ENCODE peak calls at places on chromosome 9, in four cellular contexts. H is endothelial cell of umbilical vein, M is K562, P is GM12878. X is an unnamed sample.

GRCh38 chr9:85662558-85662957 is 79.2 kb downstream of the AGTPBP1 start:
- DNase-seq in H (no peak), M (no peak), P (no peak), X (no peak)

GRCh38 chr9:134288731-134289130 is 37.5 kb upstream of the RXRA start:
- DNase-seq in H (no peak), M (no peak), P (no peak), X (no peak)

GRCh38 chr9:122812736-122813135 is 12.8 kb downstream of the OR1K1 start:
- DNase-seq in H (no peak), M (no peak), P (no peak), X (no peak)

GRCh38 chr9:136014928-136015633 is 53.9 kb upstream of the UBAC1 start:
- DNase-seq in H (no peak), M (no peak), P (no peak), X (no peak)

GRCh38 chr9:101460965-101461364 is 25.4 kb upstream of the ALDOB start:
- DNase-seq in H (no peak), M (no peak), P (no peak), X (no peak)

GRCh38 chr9:30723656-30724055 is 1660.8 kb upstream of the ACO1 start:
- DNase-seq in H (no peak), M (no peak), P (no peak), X (no peak)

GRCh38 chr9:13568851-13569618 is 289.5 kb upstream of the MPDZ start:
- DNase-seq in H (peak; percentile 62), M (no peak), P (no peak), X (no peak)

GRCh38 chr9:105243935-105244273 is 547 bp upstream of the SLC44A1 start:
- DNase-seq in H (no peak), M (no peak), P (no peak), X (no peak)

GRCh38 chr9:91416086-91416712 is 7.4 kb downstream of the NFIL3 start:
- DNase-seq in H (peak; percentile 35), M (no peak), P (no peak), X (peak; percentile 60)

GRCh38 chr9:125795970-125796596 is 48.9 kb downstream of the PBX3 start:
- DNase-seq in H (no peak), M (no peak), P (no peak), X (no peak)

GRCh38 chr9:105204416-105204815 is 40.0 kb upstream of the SLC44A1 start:
- DNase-seq in H (no peak), M (no peak), P (no peak), X (no peak)

GRCh38 chr9:120351106-120351505 is 228.9 kb downstream of the CDK5RAP2 start:
- DNase-seq in H (no peak), M (no peak), P (no peak), X (no peak)

GRCh38 chr9:113480612-113481011 is 17.1 kb downstream of the RGS3 start:
- DNase-seq in H (no peak), M (no peak), P (no peak), X (no peak)

GRCh38 chr9:113482341-113482740 is 18.8 kb downstream of the RGS3 start:
- DNase-seq in H (no peak), M (no peak), P (no peak), X (no peak)

GRCh38 chr9:113479150-113479761 is 15.7 kb downstream of the RGS3 start:
- DNase-seq in H (no peak), M (no peak), P (no peak), X (no peak)

GRCh38 chr9:113482991-113483675 is 19.6 kb downstream of the RGS3 start:
- DNase-seq in H (no peak), M (no peak), P (no peak), X (no peak)

GRCh38 chr9:113481176-113481805 is 17.8 kb downstream of the RGS3 start:
- DNase-seq in H (no peak), M (no peak), P (no peak), X (no peak)
- TF ChIP-seq FOS in H (no peak), M (no peak), P (no peak), X (no peak)

GRCh38 chr9:106928350-106928749 is 65.4 kb downstream of the ZNF462 start:
- DNase-seq in H (no peak), M (no peak), P (no peak), X (no peak)

GRCh38 chr9:106921989-106922388 is 59.0 kb downstream of the ZNF462 start:
- DNase-seq in H (no peak), M (no peak), P (no peak), X (peak; percentile 73)

GRCh38 chr9:106927916-106928315 is 65.0 kb downstream of the ZNF462 start:
- DNase-seq in H (no peak), M (no peak), P (no peak), X (peak; percentile 53)

GRCh38 chr9:106921341-106921899 is 58.5 kb downstream of the ZNF462 start:
- DNase-seq in H (peak; percentile 25), M (peak; percentile 50), P (no peak), X (peak; percentile 84)

GRCh38 chr9:106925392-106925791 is 62.4 kb downstream of the ZNF462 start:
- DNase-seq in H (no peak), M (no peak), P (no peak), X (no peak)
- TF ChIP-seq FOS in H (no peak), M (no peak), P (no peak), X (no peak)

DNA sequence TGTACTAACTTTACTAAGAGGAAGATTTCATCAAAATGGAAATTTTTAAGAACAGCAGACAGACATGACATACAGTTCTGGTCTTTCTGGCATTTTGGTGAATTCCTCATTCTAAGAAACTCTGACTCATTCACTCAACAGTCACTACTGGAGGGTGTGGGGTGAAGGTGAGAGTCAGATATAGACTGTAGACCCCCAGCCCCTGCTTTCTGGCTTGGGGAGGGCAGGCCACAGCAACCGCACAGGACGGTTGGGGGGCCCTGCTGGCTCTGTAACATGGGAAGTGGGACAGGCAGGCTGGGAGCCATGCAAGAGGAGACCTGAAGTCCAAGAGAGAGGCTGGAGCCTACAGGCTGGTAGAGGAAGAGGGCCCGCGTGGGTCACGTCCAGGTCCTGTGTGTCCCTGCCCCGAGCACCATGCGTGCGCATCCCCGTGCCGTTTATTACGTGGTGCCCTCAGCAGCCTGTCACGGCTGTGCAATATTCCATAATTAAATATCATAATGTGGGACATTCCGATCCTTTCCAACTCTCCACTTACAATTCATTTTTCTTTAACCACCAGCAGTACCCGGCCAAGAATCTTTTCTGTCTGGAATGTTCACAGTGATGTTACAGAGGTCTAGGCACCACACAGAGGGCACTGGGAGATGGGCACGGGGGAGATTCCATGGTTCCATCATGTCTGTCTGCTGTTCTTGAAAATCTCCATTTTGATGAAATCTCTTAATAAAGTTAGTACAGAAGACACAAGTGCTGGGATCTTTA is 75.6 kb downstream of the SEMA4D start:
- DNase-seq in H (no peak), M (no peak), P (no peak), X (peak; percentile 88)
- TF ChIP-seq FOS in H (peak; percentile 43), M (no peak), P (no peak), X (peak; percentile 93)

DNA sequence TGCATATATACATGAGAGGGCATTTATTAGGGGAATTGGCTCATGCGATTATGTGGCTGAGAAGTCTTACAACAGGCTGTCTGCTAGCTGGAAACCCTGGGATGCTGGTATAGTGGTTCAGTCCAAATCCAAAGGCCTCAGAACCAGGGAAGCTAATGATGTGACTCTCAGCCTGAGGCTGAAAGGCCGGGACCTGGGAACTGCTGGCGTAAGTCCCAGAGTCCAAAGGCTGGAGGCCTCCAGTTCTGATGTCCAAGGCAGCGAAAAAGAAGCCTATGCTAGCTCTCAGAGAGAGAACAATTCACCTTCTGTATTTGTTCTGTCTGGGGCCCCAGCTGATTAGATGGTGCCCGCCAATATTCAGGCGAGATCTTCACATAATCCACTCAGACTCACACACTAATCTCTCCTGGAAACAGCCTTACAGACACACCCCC is 84.1 kb downstream of the KIAA1958 start:
- DNase-seq in H (no peak), M (no peak), P (no peak), X (no peak)
- TF ChIP-seq FOS in H (no peak), M (no peak), P (no peak), X (no peak)

X was measured in IMR-90.